ENCODE peak calls at places on chromosomes 2 and 18, in ten cellular contexts. X is A549, K is astrocyte of the spinal cord, C is uterus, E is AG09309, A is body of pancreas, L is GM12865, G is AG10803, Q is coronary artery, W is colonic mucosa. M is an unnamed sample.

GRCh38 chr2:177891533-177891932 is 181.0 kb downstream of the PDE11A start:
- DNase-seq in X (no peak), K (no peak), C (no peak), E (no peak), A (no peak), L (no peak), G (no peak), Q (no peak), W (no peak), M (no peak)

GRCh38 chr2:121699421-121700328 is 37.0 kb downstream of the NIFK start:
- DNase-seq in X (peak), K (peak), C (no peak), E (peak), A (peak), L (peak), G (peak), Q (no peak), W (peak), M (no peak)

GRCh38 chr2:42124051-42124813 is 44.9 kb upstream of the EML4 start:
- DNase-seq in X (no peak), K (peak), C (no peak), E (no peak), A (no peak), L (peak), G (no peak), Q (no peak), W (no peak), M (no peak)

GRCh38 chr2:144583741-144584453 is 64.0 kb upstream of the ZEB2 start:
- DNase-seq in X (no peak), K (peak), C (no peak), E (peak), A (no peak), L (no peak), G (peak), Q (no peak), W (no peak), M (no peak)

GRCh38 chr18:74895686-74896085 is 298.0 kb downstream of the ZNF407 start:
- DNase-seq in X (no peak), K (peak), C (no peak), E (no peak), A (no peak), L (no peak), G (peak), Q (no peak), W (no peak), M (no peak)

GRCh38 chr18:39523281-39523680 is 1957.7 kb upstream of the CELF4 start:
- DNase-seq in X (peak), K (peak), C (no peak), E (no peak), A (no peak), L (no peak), G (peak), Q (no peak), W (no peak), M (no peak)

GRCh38 chr18:7272268-7273049 is 41.6 kb downstream of the LRRC30 start:
- DNase-seq in X (peak), K (peak), C (peak), E (peak), A (peak), L (no peak), G (peak), Q (no peak), W (peak), M (peak)

GRCh38 chr2:237497820-237498128 is 10.7 kb downstream of the MLPH start:
- DNase-seq in X (no peak), K (peak), C (no peak), E (peak), A (peak), L (no peak), G (peak), Q (no peak), W (no peak), M (no peak)

GRCh38 chr2:119929537-119929936 is 83.3 kb upstream of the EPB41L5 start:
- DNase-seq in X (no peak), K (no peak), C (no peak), E (no peak), A (no peak), L (no peak), G (no peak), Q (no peak), W (no peak), M (no peak)

GRCh38 chr2:68952887-68953521 is at the start of gene GKN2:
- DNase-seq in X (no peak), K (no peak), C (no peak), E (no peak), A (no peak), L (no peak), G (no peak), Q (no peak), W (no peak), M (no peak)

DNA sequence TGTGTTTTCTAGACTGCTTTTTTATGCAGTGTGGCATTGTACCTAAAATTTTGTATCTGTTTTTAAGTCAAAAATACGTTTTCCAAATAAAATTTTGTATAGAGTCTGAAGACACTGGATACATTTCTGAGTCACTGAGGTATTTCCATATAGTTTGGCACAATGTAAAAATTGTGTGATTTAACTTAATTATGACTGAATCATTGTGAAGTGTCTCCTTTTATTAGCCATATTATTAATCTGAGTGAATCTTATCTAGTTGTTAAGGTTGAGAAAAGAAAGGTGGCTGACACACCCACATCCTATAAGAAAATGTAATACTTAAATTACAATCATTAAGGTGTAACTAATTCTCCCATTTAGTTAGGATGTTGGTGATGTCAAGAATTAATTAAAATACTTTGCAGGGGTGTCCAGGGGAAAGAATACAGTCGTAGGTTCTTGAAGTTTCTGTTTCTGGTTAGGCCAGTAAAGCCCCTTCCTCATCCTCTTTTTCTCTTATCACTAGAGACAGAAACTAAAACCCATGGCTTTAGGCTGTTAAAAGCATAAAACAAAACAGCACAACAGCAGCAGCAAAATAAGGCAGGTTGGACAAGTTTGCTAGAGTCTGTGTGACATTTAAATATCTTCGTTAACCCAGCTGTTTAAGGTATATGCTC is 71.6 kb downstream of the UBE2E3 start:
- DNase-seq in X (no peak), K (no peak), C (no peak), E (no peak), A (no peak), L (no peak), G (no peak), Q (no peak), W (no peak), M (no peak)
- TF ChIP-seq CTCF in X (no peak), K (no peak), C (no peak), E (no peak), A (no peak), L (no peak), G (no peak), Q (no peak), W (no peak), M (no peak)

GRCh38 chr18:25743661-25744151 is 346.7 kb downstream of the SS18 start:
- DNase-seq in X (no peak), K (no peak), C (no peak), E (no peak), A (no peak), L (no peak), G (no peak), Q (no peak), W (no peak), M (no peak)
- TF ChIP-seq CTCF in X (no peak), K (peak), C (no peak), E (no peak), A (no peak), L (no peak), G (no peak), Q (no peak), W (no peak), M (no peak)

GRCh38 chr2:37168217-37168981 is 11.6 kb upstream of the EIF2AK2 start:
- DNase-seq in X (peak), K (peak), C (no peak), E (no peak), A (peak), L (peak), G (peak), Q (no peak), W (peak), M (peak)

GRCh38 chr2:37167636-37168182 is 10.9 kb upstream of the EIF2AK2 start:
- DNase-seq in X (peak), K (no peak), C (no peak), E (no peak), A (no peak), L (no peak), G (no peak), Q (no peak), W (no peak), M (no peak)

DNA sequence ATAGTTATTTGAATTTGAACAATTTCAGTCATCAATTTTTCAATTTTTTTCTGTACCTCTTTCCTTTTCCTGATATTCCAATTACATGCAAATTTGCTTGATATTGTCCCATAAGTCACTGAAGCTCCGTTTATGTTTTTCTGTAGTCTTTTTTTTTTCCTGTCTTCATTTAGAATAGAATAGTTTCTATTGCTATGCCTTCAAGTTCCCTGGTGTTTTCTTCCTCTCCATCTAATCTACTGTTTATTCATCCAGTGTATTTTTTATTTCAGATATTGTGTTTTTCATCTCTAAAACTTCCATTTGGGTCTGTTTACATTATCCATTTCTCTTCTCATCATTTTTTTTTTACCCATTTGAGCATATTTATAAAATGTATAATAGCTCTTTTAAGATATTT is 8.0 kb upstream of the EIF2AK2 start:
- DNase-seq in X (no peak), K (no peak), C (no peak), E (no peak), A (no peak), L (no peak), G (no peak), Q (no peak), W (no peak), M (no peak)
- TF ChIP-seq CTCF in X (no peak), K (no peak), C (no peak), E (no peak), A (no peak), L (no peak), G (no peak), Q (no peak), W (no peak), M (no peak)

GRCh38 chr18:56563568-56563967 is 74.8 kb downstream of the TXNL1 start:
- DNase-seq in X (no peak), K (no peak), C (no peak), E (no peak), A (no peak), L (peak), G (no peak), Q (no peak), W (no peak), M (peak)
- TF ChIP-seq CTCF in X (no peak), K (peak), C (no peak), E (no peak), A (no peak), L (peak), G (peak), Q (no peak), W (no peak), M (peak)

DNA sequence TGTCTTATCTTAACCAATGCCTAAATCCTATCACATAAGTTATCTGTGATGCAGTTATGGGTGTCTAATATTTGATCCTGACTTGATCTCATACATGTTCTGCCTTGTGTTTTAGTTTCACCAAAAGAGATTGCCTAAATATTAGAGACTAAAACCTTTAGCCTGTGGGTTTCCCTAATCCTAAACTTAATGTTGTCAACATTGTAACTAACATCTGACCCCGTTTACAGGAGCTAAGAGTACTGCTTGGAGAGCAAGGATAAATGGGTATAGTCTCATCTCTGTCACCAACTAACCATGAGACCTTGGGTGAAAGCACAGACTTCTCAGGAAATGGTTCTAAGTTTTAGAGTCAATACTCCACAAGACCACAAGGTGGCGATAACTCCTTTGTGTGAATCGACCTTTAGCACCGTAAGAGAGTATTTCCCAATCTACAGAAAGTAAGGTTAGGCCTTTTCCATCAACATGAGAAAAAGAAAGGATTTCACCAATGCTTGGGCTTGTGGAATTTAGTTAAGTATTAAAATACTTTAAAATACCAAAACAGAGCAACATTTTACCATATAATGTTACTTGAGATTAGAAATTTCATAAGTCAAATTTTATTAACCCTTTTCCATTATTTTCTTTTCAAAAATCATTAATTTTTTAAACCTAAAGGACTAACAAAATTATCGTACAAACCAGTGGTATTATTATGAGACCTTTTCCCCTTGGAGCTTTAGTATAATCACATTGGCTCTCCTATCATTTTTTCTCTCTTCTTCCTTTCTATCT is 60.5 kb downstream of the G6PC2 start:
- DNase-seq in X (peak), K (peak), C (no peak), E (peak), A (peak), L (peak), G (peak), Q (no peak), W (peak), M (peak)
- TF ChIP-seq CTCF in X (peak), K (peak), C (peak), E (peak), A (peak), L (peak), G (peak), Q (no peak), W (peak), M (peak)

GRCh38 chr2:110852541-110853263 is 120.3 kb downstream of the ACOXL start:
- DNase-seq in X (no peak), K (no peak), C (no peak), E (no peak), A (no peak), L (no peak), G (no peak), Q (no peak), W (no peak), M (no peak)

GRCh38 chr2:110853516-110853915 is 121.1 kb downstream of the ACOXL start:
- DNase-seq in X (peak), K (peak), C (no peak), E (no peak), A (no peak), L (peak), G (peak), Q (no peak), W (peak), M (peak)

GRCh38 chr2:110852051-110852450 is 119.7 kb downstream of the ACOXL start:
- DNase-seq in X (no peak), K (no peak), C (no peak), E (no peak), A (no peak), L (no peak), G (no peak), Q (no peak), W (no peak), M (no peak)

GRCh38 chr2:110851531-110851930 is 119.2 kb downstream of the ACOXL start:
- DNase-seq in X (no peak), K (no peak), C (no peak), E (no peak), A (no peak), L (no peak), G (no peak), Q (no peak), W (no peak), M (no peak)

GRCh38 chr2:110854355-110855081 is 122.1 kb downstream of the ACOXL start:
- DNase-seq in X (peak), K (no peak), C (no peak), E (no peak), A (no peak), L (peak), G (no peak), Q (no peak), W (no peak), M (no peak)
- TF ChIP-seq CTCF in X (no peak), K (peak), C (no peak), E (peak), A (no peak), L (peak), G (no peak), Q (no peak), W (peak), M (peak)

GRCh38 chr2:211049321-211050018 is 493.1 kb downstream of the CPS1 start:
- DNase-seq in X (no peak), K (no peak), C (no peak), E (no peak), A (no peak), L (no peak), G (no peak), Q (no peak), W (no peak), M (no peak)

GRCh38 chr2:211045025-211045424 is 488.6 kb downstream of the CPS1 start:
- DNase-seq in X (no peak), K (no peak), C (no peak), E (no peak), A (no peak), L (no peak), G (no peak), Q (no peak), W (no peak), M (no peak)
- TF ChIP-seq CTCF in X (no peak), K (no peak), C (no peak), E (no peak), A (no peak), L (no peak), G (no peak), Q (no peak), W (no peak), M (no peak)

DNA sequence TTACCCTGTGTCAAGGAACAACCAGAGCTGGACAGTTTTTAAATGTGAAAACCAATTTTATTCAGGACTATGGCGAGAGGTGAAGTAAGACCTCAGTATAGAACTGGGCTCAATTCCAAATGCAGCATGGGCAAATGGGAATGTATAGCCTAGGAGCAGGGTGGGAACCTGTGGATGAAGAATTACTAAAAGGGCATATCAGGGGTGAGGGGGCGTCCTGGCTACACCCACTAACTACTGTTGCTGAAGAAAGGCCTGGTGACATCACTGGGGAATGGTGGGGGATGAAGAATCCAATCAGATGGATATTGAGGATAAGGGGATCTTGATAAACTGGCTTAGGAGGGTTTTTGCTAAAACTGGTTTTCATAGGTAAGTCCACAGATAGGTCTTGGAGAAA is 27.3 kb upstream of the IL37 start:
- DNase-seq in X (no peak), K (no peak), C (no peak), E (no peak), A (no peak), L (no peak), G (no peak), Q (no peak), W (no peak), M (no peak)
- TF ChIP-seq CTCF in X (no peak), K (no peak), C (no peak), E (no peak), A (no peak), L (no peak), G (no peak), Q (no peak), W (no peak), M (no peak)

GRCh38 chr2:191020742-191021381 is 6.9 kb upstream of the STAT1 start:
- DNase-seq in X (peak), K (peak), C (peak), E (peak), A (peak), L (peak), G (peak), Q (no peak), W (peak), M (no peak)
- TF ChIP-seq CTCF in X (no peak), K (no peak), C (no peak), E (no peak), A (no peak), L (no peak), G (no peak), Q (no peak), W (no peak), M (no peak)

M was measured in endothelial cell.